ENCODE peak calls at places on chromosomes 4 and X, in eight cellular contexts. O is HepG2, T is HCT116, E is upper lobe of left lung, D is K562, L is HL-60, Q is stomach, N is sigmoid colon. B is an unnamed sample.

GRCh38 chr4:69684821-69685220 is 31.8 kb upstream of the UGT2A1 start:
- DNase-seq in O (no peak), T (no peak), E (no peak), D (no peak), L (no peak), Q (no peak), N (no peak), B (no peak)

GRCh38 chr4:40662962-40663604 is 33.4 kb upstream of the RBM47 start:
- DNase-seq in O (peak; percentile 68), T (no peak), E (peak; percentile 58), D (no peak), L (no peak), Q (no peak), N (no peak), B (no peak)

GRCh38 chr4:123659759-123660158 is 263.2 kb downstream of the SPRY1 start:
- DNase-seq in O (peak; percentile 39), T (no peak), E (no peak), D (peak; percentile 10), L (peak; percentile 6), Q (no peak), N (no peak), B (no peak)

GRCh38 chrX:80098038-80098437 is 83.5 kb downstream of the TBX22 start:
- DNase-seq in O (no peak), T (no peak), E (no peak), D (no peak), L (no peak), Q (no peak), N (no peak), B (no peak)

GRCh38 chrX:96929036-96929435 is 45.3 kb downstream of the RPA4 start:
- DNase-seq in O (no peak), T (no peak), E (no peak), D (no peak), L (no peak), Q (no peak), N (no peak), B (no peak)

GRCh38 chr4:169103966-169104412 is 93.9 kb upstream of the CBR4 start:
- DNase-seq in O (no peak), T (no peak), E (no peak), D (no peak), L (no peak), Q (no peak), N (no peak), B (no peak)

GRCh38 chr4:128191115-128191897 is 96.3 kb downstream of the PGRMC2 start:
- DNase-seq in O (peak; percentile 63), T (peak; percentile 37), E (peak; percentile 76), D (peak; percentile 65), L (peak; percentile 76), Q (peak; percentile 70), N (peak; percentile 77), B (no peak)

GRCh38 chr4:64940698-64941097 is 531.4 kb upstream of the TECRL start:
- DNase-seq in O (no peak), T (no peak), E (no peak), D (no peak), L (no peak), Q (no peak), N (no peak), B (no peak)

DNA sequence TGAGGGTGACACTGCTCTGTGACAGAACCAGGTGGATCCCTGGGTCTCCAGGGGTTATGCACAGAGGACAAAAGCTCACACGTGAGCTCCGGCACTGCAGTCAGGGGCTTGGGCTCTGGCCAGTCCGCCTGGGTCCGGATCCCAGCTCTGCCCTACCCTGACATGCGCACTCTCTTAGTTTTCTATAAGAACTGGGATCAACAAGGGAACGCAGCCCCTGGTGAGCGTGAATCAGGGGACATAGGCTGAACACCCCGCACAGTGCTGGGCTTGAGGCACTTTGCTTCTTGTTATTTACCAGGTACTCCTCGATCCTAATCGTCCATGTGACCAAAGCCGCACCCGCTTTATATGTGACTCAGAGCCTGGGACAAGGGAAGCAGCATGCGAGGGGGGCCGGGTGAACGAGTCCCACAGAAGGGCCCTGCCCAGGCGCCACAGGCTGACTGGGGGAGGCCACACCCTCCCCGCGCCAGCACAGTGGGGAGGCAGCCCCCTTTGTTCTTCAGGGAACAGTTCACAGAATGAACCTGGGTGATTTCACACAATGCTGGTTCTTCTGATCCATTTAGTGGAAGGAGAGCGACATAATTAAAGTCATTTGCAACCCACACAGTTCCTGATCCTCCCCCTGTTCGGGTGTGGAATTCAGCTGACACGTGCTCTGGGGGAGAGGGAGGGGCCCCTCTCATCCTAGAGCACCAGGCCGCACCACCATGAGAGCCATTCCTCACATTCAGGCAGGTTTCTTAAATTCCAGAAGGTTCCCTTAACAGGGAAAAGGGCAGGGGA is 55.5 kb downstream of the WFS1 start:
- DNase-seq in O (no peak), T (no peak), E (peak; percentile 84), D (no peak), L (no peak), Q (peak; percentile 71), N (no peak), B (peak; percentile 80)
- TF ChIP-seq POLR2AphosphoS5 in O (no peak), T (no peak), E (no peak), D (no peak), L (no peak), Q (peak; percentile 63), N (no peak), B (no peak)

GRCh38 chr4:140793291-140793690 is 37.1 kb upstream of the TBC1D9 start:
- DNase-seq in O (no peak), T (no peak), E (no peak), D (no peak), L (no peak), Q (no peak), N (no peak), B (no peak)

GRCh38 chr4:140789752-140790151 is 33.6 kb upstream of the TBC1D9 start:
- DNase-seq in O (no peak), T (no peak), E (no peak), D (no peak), L (no peak), Q (no peak), N (no peak), B (no peak)

GRCh38 chr4:140790765-140791164 is 34.6 kb upstream of the TBC1D9 start:
- DNase-seq in O (no peak), T (no peak), E (peak; percentile 64), D (no peak), L (peak; percentile 19), Q (no peak), N (no peak), B (no peak)

GRCh38 chr4:140790171-140790570 is 34.0 kb upstream of the TBC1D9 start:
- DNase-seq in O (no peak), T (no peak), E (no peak), D (no peak), L (no peak), Q (no peak), N (no peak), B (no peak)
- TF ChIP-seq POLR2AphosphoS5 in O (no peak), T (no peak), E (no peak), D (no peak), L (no peak), Q (no peak), N (no peak), B (no peak)

GRCh38 chrX:40153335-40154221 is 55.8 kb upstream of the BCOR start:
- DNase-seq in O (no peak), T (no peak), E (peak; percentile 77), D (peak; percentile 64), L (peak; percentile 87), Q (peak; percentile 54), N (peak; percentile 73), B (no peak)
- TF ChIP-seq POLR2AphosphoS5 in O (no peak), T (no peak), E (no peak), D (no peak), L (peak; percentile 59), Q (no peak), N (no peak), B (no peak)

DNA sequence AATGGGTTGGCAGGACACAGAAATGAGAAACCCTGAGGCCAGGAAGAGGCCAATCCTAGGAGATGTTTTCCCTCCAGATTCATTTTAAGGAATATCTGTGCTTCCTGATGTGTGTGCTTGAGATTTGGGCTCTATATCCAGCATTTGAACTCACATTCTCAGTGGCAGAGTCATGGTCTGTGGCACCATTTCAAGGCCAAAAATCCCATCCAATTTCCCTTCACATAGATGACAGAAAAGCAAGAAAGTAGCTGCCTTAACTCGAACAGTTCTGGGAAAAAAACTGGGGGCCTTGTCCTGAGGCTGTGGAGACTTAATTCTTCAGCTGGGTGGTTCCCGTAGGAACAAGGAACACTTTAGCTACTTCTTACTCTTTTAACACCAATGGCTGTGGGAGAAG is 27.4 kb downstream of the TAF7L start:
- DNase-seq in O (no peak), T (no peak), E (no peak), D (no peak), L (no peak), Q (no peak), N (no peak), B (no peak)
- TF ChIP-seq POLR2AphosphoS5 in O (no peak), T (no peak), E (no peak), D (no peak), L (no peak), Q (no peak), N (no peak), B (no peak)

DNA sequence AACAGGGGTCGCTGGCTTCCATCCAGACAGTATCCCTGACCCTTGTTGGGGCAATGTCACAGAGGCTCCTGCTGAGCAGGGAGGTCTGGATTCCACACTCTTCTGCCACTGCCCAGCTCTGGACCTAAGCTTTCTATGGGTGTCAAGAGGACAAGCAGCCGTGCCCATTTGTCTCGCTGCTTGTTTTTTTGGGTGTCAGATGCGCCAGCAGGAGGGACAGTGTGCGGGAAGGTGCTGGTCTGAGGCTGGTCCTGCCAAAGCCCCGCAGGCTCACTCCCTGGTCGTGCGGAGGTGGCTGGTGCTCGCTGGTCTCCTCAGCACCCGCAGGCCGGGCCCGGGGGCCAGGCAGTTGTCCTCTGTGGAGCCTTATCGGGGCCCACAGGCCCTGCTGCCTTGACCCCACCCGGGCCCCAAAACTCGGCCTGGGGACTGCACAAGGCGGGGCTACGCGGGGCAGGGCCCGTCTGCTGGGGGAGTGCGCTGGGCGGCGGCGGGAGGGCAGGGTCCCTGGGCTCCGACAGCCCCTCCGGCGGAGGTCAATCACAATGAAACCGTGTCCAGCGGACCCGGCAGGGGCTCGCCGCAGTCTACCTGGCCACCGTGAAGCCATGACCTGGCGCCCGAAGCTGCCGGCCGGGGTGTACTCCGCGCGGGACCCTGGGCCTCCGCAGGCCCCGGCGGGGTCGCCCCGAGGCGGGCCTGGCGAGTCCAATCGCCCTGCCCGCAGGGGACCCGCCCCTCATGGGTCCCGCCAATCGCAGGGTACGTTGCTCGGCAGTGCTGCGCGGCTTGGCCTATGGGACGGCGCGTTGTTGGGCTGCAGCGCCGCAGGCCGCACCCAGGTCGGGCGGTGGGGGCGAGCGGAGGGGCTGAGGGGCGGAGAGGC is at the start of gene ADD1:
- DNase-seq in O (peak; percentile 81), T (peak; percentile 76), E (peak; percentile 93), D (peak; percentile 100), L (peak; percentile 91), Q (peak; percentile 93), N (peak; percentile 96), B (peak; percentile 93)
- TF ChIP-seq POLR2AphosphoS5 in O (peak; percentile 62), T (peak; percentile 75), E (peak; percentile 89), D (peak; percentile 48), L (peak; percentile 25), Q (no peak), N (peak; percentile 59), B (no peak)

GRCh38 chr4:47101453-47101852 is 70.1 kb downstream of the GABRB1 start:
- DNase-seq in O (no peak), T (no peak), E (no peak), D (no peak), L (no peak), Q (no peak), N (no peak), B (no peak)
- TF ChIP-seq POLR2AphosphoS5 in O (no peak), T (no peak), E (no peak), D (no peak), L (no peak), Q (no peak), N (no peak), B (no peak)

GRCh38 chr4:15906024-15906443 is 32.5 kb downstream of the FGFBP1 start:
- DNase-seq in O (no peak), T (peak; percentile 95), E (peak; percentile 89), D (peak; percentile 51), L (peak; percentile 83), Q (peak; percentile 63), N (no peak), B (peak; percentile 74)
- TF ChIP-seq POLR2AphosphoS5 in O (no peak), T (peak; percentile 74), E (peak; percentile 49), D (no peak), L (peak; percentile 91), Q (peak; percentile 6), N (no peak), B (peak; percentile 25)

B was measured in suprapubic skin.